ENCODE peak calls at places on chromosomes 1 and 21, in seven cellular contexts. P is AG04450, V is WERI-Rb-1, H is suprapubic skin, R is HCT116, I is MM.1S, C is dorsolateral prefrontal cortex. Y is an unnamed sample. For H3K27me3, the result is how much of the 10 kb centered on the place peaks cover.

GRCh38 chr1:19756480-19756879 is 43.2 kb downstream of the TMCO4 start:
- DNase-seq in V (no peak), H (no peak), I (no peak), R (no peak), C (no peak), P (no peak), Y (peak)

GRCh38 chr1:222339371-222339947 is 208.4 kb downstream of the HHIPL2 start:
- DNase-seq in H (no peak), C (no peak), V (no peak), R (no peak), I (no peak), P (no peak), Y (no peak)

GRCh38 chr21:27060190-27060589 is 93.3 kb upstream of the ADAMTS5 start:
- DNase-seq in V (no peak), P (no peak), I (no peak), C (no peak), H (no peak), R (no peak), Y (no peak)

GRCh38 chr21:39073717-39074116 is 109.5 kb downstream of the PSMG1 start:
- DNase-seq in C (no peak), H (no peak), P (no peak), I (no peak), V (no peak), R (no peak), Y (no peak)

GRCh38 chr1:176691251-176692228 is 228.6 kb downstream of the PAPPA2 start:
- DNase-seq in P (peak), I (peak), R (peak), V (peak), H (no peak), C (no peak), Y (peak)

GRCh38 chr1:184824716-184825323 is 70.2 kb upstream of the EDEM3 start:
- DNase-seq in I (peak), P (no peak), R (no peak), V (no peak), H (no peak), C (no peak), Y (no peak)

GRCh38 chr1:159089184-159089791 is 12.7 kb upstream of the AIM2 start:
- DNase-seq in C (no peak), P (no peak), V (no peak), H (no peak), I (peak), R (no peak), Y (no peak)

GRCh38 chr21:43731891-43732711 is 13.2 kb downstream of the PDXK start:
- DNase-seq in H (no peak), C (no peak), I (no peak), R (no peak), V (no peak), P (no peak), Y (no peak)

GRCh38 chr1:239682945-239683344 is 296.6 kb downstream of the CHRM3 start:
- DNase-seq in V (no peak), R (no peak), H (no peak), C (no peak), P (no peak), I (no peak), Y (no peak)

GRCh38 chr21:35819134-35819533 is 241.2 kb downstream of the SETD4 start:
- DNase-seq in I (no peak), C (no peak), P (no peak), V (no peak), R (no peak), H (no peak), Y (no peak)

GRCh38 chr1:77762072-77762476 is 2.4 kb upstream of the USP33 start:
- DNase-seq in P (peak), V (no peak), R (peak), H (no peak), C (no peak), I (no peak), Y (no peak)

GRCh38 chr1:195376190-195376589 is 1232.0 kb downstream of the KCNT2 start:
- DNase-seq in P (no peak), V (no peak), C (no peak), I (peak), H (no peak), R (peak), Y (no peak)

GRCh38 chr21:33949516-33950424 is 34.2 kb upstream of the ATP5PO start:
- DNase-seq in I (peak), C (no peak), H (no peak), P (no peak), R (no peak), V (no peak), Y (no peak)

GRCh38 chr1:53807916-53808315 is 30.2 kb downstream of the NDC1 start:
- DNase-seq in R (no peak), H (no peak), P (peak), I (no peak), C (no peak), V (no peak), Y (peak)

GRCh38 chr1:53585565-53585964 is 126.4 kb downstream of the DMRTB1 start:
- DNase-seq in C (no peak), H (peak), I (no peak), P (no peak), R (no peak), V (no peak), Y (no peak)

GRCh38 chr1:154193821-154194220 is 1.9 kb upstream of the TPM3 start:
- DNase-seq in P (no peak), I (peak), V (peak), R (no peak), C (no peak), H (no peak), Y (no peak)

GRCh38 chr1:156498447-156499193 is 2.0 kb downstream of the MEF2D start:
- DNase-seq in I (no peak), C (no peak), H (no peak), P (no peak), R (no peak), V (peak), Y (no peak)

GRCh38 chr21:42237577-42237976 is 18.6 kb downstream of the ABCG1 start:
- DNase-seq in V (no peak), H (no peak), I (no peak), C (no peak), R (no peak), P (no peak), Y (no peak)

GRCh38 chr1:201481761-201482493 is 12.9 kb upstream of the PHLDA3 start:
- DNase-seq in V (peak), H (peak), C (peak), R (peak), I (peak), P (no peak), Y (no peak)
- H3K4me3 ChIP-seq in V (peak), H (peak), C (peak), R (no peak), I (peak), P (no peak), Y (no peak)

GRCh38 chr1:197912739-197913494 is 4.3 kb upstream of the LHX9 start:
- DNase-seq in V (no peak), R (no peak), I (no peak), H (no peak), P (no peak), C (no peak), Y (no peak)

GRCh38 chr1:197915797-197916686 is 1.1 kb upstream of the LHX9 start:
- DNase-seq in H (no peak), R (peak), V (peak), C (no peak), I (peak), P (no peak), Y (no peak)

GRCh38 chr1:197915217-197915616 is 2.0 kb upstream of the LHX9 start:
- DNase-seq in C (no peak), V (peak), I (no peak), H (no peak), R (no peak), P (no peak), Y (no peak)

GRCh38 chr1:197913495-197914276 is 3.5 kb upstream of the LHX9 start:
- DNase-seq in I (no peak), V (no peak), H (no peak), P (no peak), C (no peak), R (no peak), Y (no peak)

DNA sequence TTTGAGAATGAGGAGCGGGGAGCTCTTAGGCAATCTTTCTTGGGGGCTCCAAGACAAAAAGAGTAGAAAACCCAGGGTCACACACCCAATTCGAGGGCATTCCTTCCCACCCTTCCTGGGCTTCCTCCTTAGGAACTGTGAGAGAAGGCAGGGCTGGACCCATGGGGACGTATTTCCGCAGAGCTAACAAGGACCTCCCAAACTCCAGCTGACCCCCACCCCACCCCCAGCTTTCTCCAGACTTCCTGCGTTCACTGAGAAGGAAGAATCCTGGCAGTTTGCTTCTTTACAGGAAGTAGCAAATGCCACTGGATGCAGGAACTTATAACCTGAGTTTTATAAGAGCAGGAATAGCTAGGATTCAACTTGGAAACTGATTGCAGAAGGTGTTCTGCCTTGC is 2.7 kb upstream of the LHX9 start:
- DNase-seq in R (no peak), C (no peak), I (no peak), P (no peak), V (no peak), H (no peak), Y (no peak)
- H3K27me3 ChIP-seq in R (under half), C (half or more), I (half or more), P (half or more), V (under half), H (half or more), Y (half or more)

DNA sequence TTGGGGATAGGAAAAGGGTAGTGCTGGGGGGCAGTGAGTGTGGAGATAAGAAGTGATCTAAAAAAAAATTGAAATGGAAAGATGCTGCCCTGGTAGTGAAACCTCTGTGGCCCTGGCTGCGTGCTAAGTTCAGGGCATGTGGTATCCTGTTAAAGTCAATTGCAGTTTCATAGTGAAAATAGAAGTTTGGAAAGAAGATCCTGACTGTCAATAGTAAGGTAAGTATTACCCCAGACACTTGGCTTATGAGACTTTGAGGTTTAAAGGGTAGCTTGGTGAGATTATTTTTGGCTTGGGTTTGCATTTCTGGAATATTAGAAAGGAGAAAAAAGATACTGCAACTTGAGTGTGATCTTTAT is 6.8 kb downstream of the ARID1A start:
- DNase-seq in R (no peak), I (peak), C (no peak), P (no peak), H (no peak), V (no peak), Y (no peak)
- H3K4me3 ChIP-seq in R (no peak), I (peak), C (no peak), P (no peak), H (no peak), V (no peak), Y (no peak)

DNA sequence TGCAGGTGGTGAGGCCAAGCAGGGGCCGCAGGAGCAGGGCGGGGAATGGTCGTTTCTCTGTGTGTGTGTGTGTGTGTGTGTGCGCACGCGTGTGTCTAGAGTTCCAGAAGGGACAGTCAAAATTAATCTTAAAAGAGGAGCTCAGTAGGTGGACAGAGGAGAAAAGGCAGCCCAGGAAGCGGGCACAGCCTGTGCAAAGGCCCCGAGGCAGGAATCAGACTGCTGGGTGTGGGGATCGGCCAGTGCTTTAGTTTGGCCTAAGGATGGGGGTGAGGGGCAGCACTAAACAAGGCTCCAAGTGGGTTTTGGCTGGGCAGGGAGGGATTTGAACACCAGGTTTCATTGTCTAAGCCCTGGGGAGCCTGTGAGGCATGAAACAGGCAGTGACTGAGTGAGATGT is 21.7 kb downstream of the EPHA8 start:
- DNase-seq in C (no peak), R (no peak), H (no peak), I (no peak), P (no peak), V (no peak), Y (no peak)
- H3K27me3 ChIP-seq in C (under half), R (under half), H (under half), I (half or more), P (under half), V (under half), Y (under half)

DNA sequence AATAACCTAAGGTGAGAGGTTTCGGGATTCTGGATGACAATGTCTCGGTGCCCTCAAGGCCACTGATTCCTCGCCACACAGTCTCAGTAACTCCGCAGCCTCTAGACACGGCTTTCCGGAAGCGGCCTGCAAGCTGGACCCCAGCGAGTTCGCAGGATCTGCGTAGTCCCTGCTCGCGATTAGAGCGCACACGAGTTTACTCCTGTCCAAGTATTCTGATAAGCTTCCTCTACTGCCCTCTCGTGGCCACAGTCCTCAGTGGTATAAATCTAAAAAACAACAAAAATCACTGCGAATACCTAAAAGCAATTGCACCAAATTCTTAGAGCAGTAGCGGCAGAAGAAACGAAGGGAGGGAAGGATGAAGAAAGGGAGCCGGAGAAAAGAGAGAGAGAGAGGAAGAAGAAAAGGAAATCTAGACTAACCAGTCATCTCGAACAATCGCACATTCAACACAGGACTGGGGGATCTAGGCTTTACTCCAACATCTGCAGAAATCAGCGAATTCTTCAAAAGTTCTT is 1.1 kb upstream of the PLXNA2 start:
- DNase-seq in P (peak), I (peak), H (peak), V (peak), C (peak), R (peak), Y (peak)
- H3K4me3 ChIP-seq in P (peak), I (peak), H (peak), V (peak), C (peak), R (peak), Y (no peak)

GRCh38 chr1:47513393-47513792 is 75.5 kb downstream of the FOXD2 start:
- DNase-seq in P (no peak), V (no peak), I (no peak), H (no peak), R (no peak), C (no peak), Y (no peak)
- H3K27me3 ChIP-seq in P (under half), V (half or more), I (under half), H (under half), R (under half), C (under half), Y (under half)

DNA sequence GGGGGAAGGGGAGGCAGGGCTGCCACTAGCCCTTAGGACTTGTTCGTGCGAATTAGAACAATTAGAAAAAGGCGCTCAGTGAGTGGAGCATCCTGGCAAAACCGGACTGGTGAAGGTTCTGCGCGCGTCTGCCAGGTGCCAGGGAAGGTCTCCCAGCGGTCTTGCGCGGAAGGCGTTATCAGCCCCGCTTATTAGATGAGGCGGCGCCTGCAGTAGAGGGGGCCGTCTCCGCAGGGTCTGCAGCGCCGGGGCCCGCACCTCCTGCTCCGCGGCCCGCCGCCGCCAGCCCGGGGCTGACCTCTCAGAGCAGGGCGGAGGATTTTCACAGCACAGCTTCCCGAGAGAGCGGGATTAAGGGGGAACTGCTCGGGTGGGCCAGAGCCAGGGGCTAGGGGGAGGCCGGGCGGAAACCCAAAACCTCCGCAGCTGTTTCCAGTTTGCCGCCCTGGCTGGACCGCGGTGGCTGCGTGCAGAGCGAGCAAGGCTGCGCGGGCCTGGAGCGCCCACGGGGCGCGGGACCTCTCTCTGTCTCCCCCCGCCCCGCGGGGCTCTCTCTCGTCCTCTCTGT is 155.2 kb downstream of the FOXD2 start:
- DNase-seq in P (no peak), H (peak), V (no peak), R (no peak), C (no peak), I (no peak), Y (no peak)
- H3K4me3 ChIP-seq in P (no peak), H (peak), V (no peak), R (no peak), C (no peak), I (no peak), Y (no peak)

GRCh38 chr1:21507511-21508270 is 1.5 kb upstream of the ALPL start:
- DNase-seq in C (no peak), P (no peak), R (no peak), V (no peak), H (no peak), I (no peak), Y (no peak)
- H3K27me3 ChIP-seq in C (under half), P (under half), R (under half), V (under half), H (under half), I (half or more), Y (under half)

GRCh38 chr1:23557471-23558124 is 1.7 kb downstream of the ID3 start:
- DNase-seq in I (no peak), V (no peak), C (no peak), R (no peak), H (no peak), P (no peak), Y (no peak)

GRCh38 chr1:23559136-23559984 is at the start of gene ID3:
- DNase-seq in I (peak), H (peak), C (peak), V (peak), P (peak), R (peak), Y (peak)

GRCh38 chr1:23558140-23558871 is 995 bp downstream of the ID3 start:
- DNase-seq in H (no peak), R (peak), I (peak), C (no peak), V (peak), P (no peak), Y (no peak)

GRCh38 chr1:23559985-23560755 is 869 bp upstream of the ID3 start:
- DNase-seq in V (no peak), I (no peak), R (no peak), H (no peak), P (no peak), C (no peak), Y (no peak)

GRCh38 chr1:23558872-23559135 is 497 bp downstream of the ID3 start:
- DNase-seq in I (no peak), V (no peak), H (no peak), C (no peak), P (no peak), R (no peak), Y (no peak)
- H3K4me3 ChIP-seq in I (peak), V (peak), H (peak), C (peak), P (peak), R (peak), Y (peak)

DNA sequence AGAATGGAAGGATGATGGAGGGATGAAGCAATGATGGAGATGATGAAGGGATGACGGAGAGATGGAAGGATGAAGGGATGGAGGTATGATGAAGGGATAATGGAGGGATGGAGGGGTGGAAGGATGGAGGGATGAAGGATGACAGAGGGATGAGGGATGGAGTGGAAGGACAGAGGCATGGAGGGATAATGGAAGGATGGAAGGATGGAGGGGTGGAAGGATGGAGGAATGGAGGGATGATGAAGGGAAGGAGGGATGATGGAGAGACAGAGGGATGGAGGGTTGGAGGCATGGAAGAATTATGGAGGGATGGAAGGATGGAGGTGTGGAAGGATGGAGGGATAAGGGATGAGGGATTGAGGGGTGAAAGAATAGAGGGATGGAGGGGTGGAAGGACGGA is 62.8 kb downstream of the KCNAB2 start:
- DNase-seq in H (no peak), V (no peak), I (no peak), P (no peak), C (no peak), R (no peak), Y (no peak)
- H3K27me3 ChIP-seq in H (half or more), V (under half), I (half or more), P (under half), C (under half), R (under half), Y (under half)

Y was measured in BJ.